ENCODE peak calls at places on chromosomes 6 and 20, in five cellular contexts. D is A673, C is tibial artery, P is A549, M is prostate gland. W is an unnamed sample.

GRCh38 chr20:16350465-16350864 is 222.8 kb downstream of the KIF16B start:
- DNase-seq in D (no peak), C (no peak), P (peak; percentile 13), M (no peak), W (no peak)

GRCh38 chr6:160973311-160973710 is 18.3 kb upstream of the MAP3K4 start:
- DNase-seq in D (no peak), C (no peak), P (no peak), M (no peak), W (no peak)

GRCh38 chr6:2496291-2496690 is 250.9 kb upstream of the GMDS start:
- DNase-seq in D (no peak), C (no peak), P (no peak), M (no peak), W (no peak)

GRCh38 chr6:34063641-34064040 is 82.2 kb downstream of the GRM4 start:
- DNase-seq in D (no peak), C (no peak), P (no peak), M (no peak), W (no peak)

GRCh38 chr20:52031574-52032303 is 159.8 kb downstream of the ZFP64 start:
- DNase-seq in D (peak; percentile 95), C (no peak), P (no peak), M (no peak), W (no peak)

GRCh38 chr6:145699462-145699861 is 35.9 kb downstream of the EPM2A start:
- DNase-seq in D (no peak), C (no peak), P (no peak), M (no peak), W (no peak)

GRCh38 chr6:116997496-116997895 is 120.5 kb downstream of the RFX6 start:
- DNase-seq in D (no peak), C (no peak), P (no peak), M (no peak), W (no peak)

GRCh38 chr6:150269857-150270223 is 99.0 kb upstream of the IYD start:
- DNase-seq in D (no peak), C (no peak), P (peak; percentile 46), M (no peak), W (no peak)

GRCh38 chr6:106089981-106090380 is 3.8 kb downstream of the PRDM1 start:
- DNase-seq in D (peak; percentile 10), C (no peak), P (no peak), M (no peak), W (no peak)

GRCh38 chr20:13338999-13339411 is 117.9 kb downstream of the ISM1 start:
- DNase-seq in D (no peak), C (no peak), P (peak; percentile 53), M (no peak), W (no peak)

GRCh38 chr6:115934829-115935228 is 125.9 kb downstream of the FRK start:
- DNase-seq in D (no peak), C (peak; percentile 55), P (no peak), M (no peak), W (no peak)

GRCh38 chr6:47076422-47077344 is 34.6 kb upstream of the ADGRF1 start:
- DNase-seq in D (peak; percentile 18), C (no peak), P (no peak), M (peak; percentile 36), W (no peak)

GRCh38 chr20:21510995-21511394 is 2.9 kb downstream of the NKX2-2 start:
- DNase-seq in D (peak; percentile 13), C (no peak), P (no peak), M (no peak), W (no peak)

GRCh38 chr20:40781340-40781916 is 92.4 kb upstream of the MAFB start:
- DNase-seq in D (no peak), C (no peak), P (no peak), M (no peak), W (no peak)

GRCh38 chr20:6707231-6707870 is 60.1 kb upstream of the BMP2 start:
- DNase-seq in D (no peak), C (no peak), P (no peak), M (no peak), W (no peak)

GRCh38 chr20:6178537-6178936 is 55.7 kb upstream of the FERMT1 start:
- DNase-seq in D (peak; percentile 24), C (no peak), P (no peak), M (no peak), W (no peak)

GRCh38 chr6:125370343-125370742 is 68.6 kb upstream of the HDDC2 start:
- DNase-seq in D (no peak), C (no peak), P (no peak), M (no peak), W (no peak)

GRCh38 chr6:24283043-24283985 is 74.5 kb downstream of the DCDC2 start:
- DNase-seq in D (peak; percentile 97), C (peak; percentile 77), P (peak; percentile 83), M (peak; percentile 43), W (no peak)

GRCh38 chr20:42111349-42111748 is 493.2 kb upstream of the CHD6 start:
- DNase-seq in D (no peak), C (no peak), P (no peak), M (no peak), W (no peak)

GRCh38 chr20:38202153-38202981 is 37.3 kb upstream of the TGM2 start:
- DNase-seq in D (no peak), C (no peak), P (no peak), M (no peak), W (no peak)

GRCh38 chr6:3628143-3628840 is 123.2 kb downstream of the PXDC1 start:
- DNase-seq in D (peak; percentile 29), C (no peak), P (no peak), M (peak; percentile 18), W (no peak)

GRCh38 chr6:127342296-127342945 is 988 bp downstream of the ECHDC1 start:
- DNase-seq in D (peak; percentile 56), C (no peak), P (no peak), M (peak; percentile 34), W (no peak)

GRCh38 chr6:163955131-163955530 is 540.6 kb downstream of the QKI start:
- DNase-seq in D (no peak), C (no peak), P (no peak), M (no peak), W (no peak)

GRCh38 chr6:90414352-90414751 is 117.7 kb upstream of the BACH2 start:
- DNase-seq in D (no peak), C (no peak), P (no peak), M (no peak), W (no peak)
- H3K4me1 ChIP-seq in D (no peaks in the 10 kb centered on the region), C (peaks cover 5% of the 10 kb centered on the region), P (no peaks in the 10 kb centered on the region), M (no peaks in the 10 kb centered on the region), W (peaks cover 33% of the 10 kb centered on the region)

GRCh38 chr6:137415834-137416190 is 78.4 kb downstream of the OLIG3 start:
- DNase-seq in D (no peak), C (no peak), P (no peak), M (no peak), W (no peak)
- H3K4me3 ChIP-seq in D (no peak overlapping the region), C (peak overlapping the region; percentile 45), P (no peak overlapping the region), M (no peak overlapping the region), W (no peak overlapping the region)

GRCh38 chr6:1242021-1242420 is 69.9 kb upstream of the FOXQ1 start:
- DNase-seq in D (no peak), C (no peak), P (no peak), M (no peak), W (no peak)
- H3K27ac ChIP-seq in D (no peak overlapping the region), C (no peak overlapping the region), P (no peak overlapping the region), M (no peak overlapping the region), W (no peak overlapping the region)

DNA sequence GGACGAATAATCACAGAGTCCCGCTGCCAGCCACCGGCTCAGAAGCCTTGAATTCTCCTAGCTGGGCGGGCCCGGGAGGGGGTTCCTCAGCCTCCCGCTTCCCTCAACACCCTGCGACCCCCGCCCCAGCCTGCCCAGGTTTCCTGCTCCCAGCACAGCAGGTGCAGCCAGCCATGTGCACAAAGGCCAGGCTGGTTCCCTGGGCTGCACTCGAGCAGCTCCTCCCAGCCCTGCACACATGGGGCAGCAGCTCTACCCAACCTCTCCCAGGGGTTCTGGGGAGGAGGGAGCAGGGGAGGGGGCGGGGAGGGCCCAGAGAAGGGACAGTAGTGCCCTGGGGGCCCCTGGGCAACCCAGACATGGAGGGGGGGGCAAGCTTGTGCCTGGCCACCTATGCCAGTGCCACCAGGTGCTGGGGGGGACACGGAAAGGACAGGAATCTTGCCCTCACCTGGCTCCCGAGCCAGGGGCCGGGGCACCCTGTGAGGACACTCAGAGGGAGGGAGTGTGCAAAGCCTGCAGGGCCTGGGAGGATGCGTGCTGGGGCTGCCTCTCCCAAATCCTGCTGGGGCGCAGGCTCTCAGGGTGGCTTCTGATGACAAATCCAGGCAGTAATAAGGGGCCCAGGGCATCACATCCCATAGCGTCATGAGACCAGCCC is 1.2 kb upstream of the NTSR1 start:
- DNase-seq in D (no peak), C (no peak), P (no peak), M (no peak), W (no peak)
- H3K4me1 ChIP-seq in D (peaks cover 58% of the 10 kb centered on the region), C (peaks cover 18% of the 10 kb centered on the region), P (peaks cover 48% of the 10 kb centered on the region), M (no peaks in the 10 kb centered on the region), W (peaks cover 5% of the 10 kb centered on the region)

GRCh38 chr20:10735195-10735949 is 61.6 kb upstream of the JAG1 start:
- DNase-seq in D (no peak), C (no peak), P (no peak), M (no peak), W (no peak)

GRCh38 chr20:10741060-10741459 is 67.3 kb upstream of the JAG1 start:
- DNase-seq in D (no peak), C (no peak), P (no peak), M (peak; percentile 42), W (no peak)

GRCh38 chr20:10739134-10739533 is 65.3 kb upstream of the JAG1 start:
- DNase-seq in D (no peak), C (no peak), P (no peak), M (no peak), W (no peak)

GRCh38 chr20:10739575-10739974 is 65.8 kb upstream of the JAG1 start:
- DNase-seq in D (no peak), C (no peak), P (no peak), M (peak; percentile 48), W (no peak)
- H3K4me3 ChIP-seq in D (no peak overlapping the region), C (peak overlapping the region; percentile 36), P (no peak overlapping the region), M (peak overlapping the region; percentile 6), W (no peak overlapping the region)

GRCh38 chr6:7432391-7433207 is 43.0 kb downstream of the RIOK1 start:
- DNase-seq in D (no peak), C (no peak), P (no peak), M (no peak), W (no peak)
- H3K27ac ChIP-seq in D (no peak overlapping the region), C (no peak overlapping the region), P (no peak overlapping the region), M (no peak overlapping the region), W (no peak overlapping the region)

DNA sequence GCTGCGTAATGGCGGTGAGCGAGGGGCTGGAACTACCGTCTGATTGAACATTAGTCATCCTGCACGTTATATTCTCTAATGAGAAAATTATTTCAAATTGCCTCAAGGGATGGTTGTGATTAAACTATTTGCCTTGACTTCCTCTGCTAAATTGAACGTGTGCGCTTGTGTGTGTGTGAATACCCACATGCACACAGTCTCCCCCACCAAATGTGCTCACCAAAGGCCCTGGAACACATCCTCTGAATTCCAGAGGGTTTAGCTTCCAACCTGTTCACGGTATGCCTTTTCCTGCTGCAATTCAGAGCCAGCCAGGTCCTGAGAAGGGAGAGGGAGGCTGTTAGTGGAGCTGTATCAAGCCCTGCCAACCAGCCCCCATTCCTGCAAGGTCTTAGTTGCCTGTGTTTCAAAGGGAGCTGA is 98.5 kb downstream of the CDC5L start:
- DNase-seq in D (peak; percentile 81), C (no peak), P (no peak), M (no peak), W (no peak)
- H3K4me1 ChIP-seq in D (peaks cover 4% of the 10 kb centered on the region), C (peaks cover 12% of the 10 kb centered on the region), P (peaks cover 16% of the 10 kb centered on the region), M (peaks cover 10% of the 10 kb centered on the region), W (no peaks in the 10 kb centered on the region)